ENCODE peak calls at places on chromosomes 1 and 21, in six cellular contexts. S, X, E, A, R and N are unnamed samples.

GRCh38 chr1:15426492-15427279 is 11.6 kb upstream of the CTRC start:
- DNase-seq in S (peak), X (peak), E (no peak), A (peak), R (no peak), N (no peak)

GRCh38 chr1:89259283-89259971 is 13.2 kb downstream of the GBP5 start:
- DNase-seq in S (no peak), X (no peak), E (peak), A (no peak), R (no peak), N (no peak)

GRCh38 chr1:187680823-187681222 is 852.1 kb downstream of the PLA2G4A start:
- DNase-seq in S (no peak), X (no peak), E (no peak), A (no peak), R (no peak), N (no peak)

GRCh38 chr1:173447224-173447623 is 29.9 kb upstream of the PRDX6 start:
- DNase-seq in S (no peak), X (no peak), E (no peak), A (no peak), R (no peak), N (no peak)

GRCh38 chr1:46026531-46026930 is 105.9 kb downstream of the PIK3R3 start:
- DNase-seq in S (no peak), X (no peak), E (no peak), A (no peak), R (no peak), N (no peak)

GRCh38 chr1:66478116-66478515 is 55.8 kb upstream of the SGIP1 start:
- DNase-seq in S (no peak), X (peak), E (no peak), A (no peak), R (no peak), N (peak)

GRCh38 chr1:19484793-19485361 is 462 bp downstream of the CAPZB start:
- DNase-seq in S (peak), X (peak), E (no peak), A (peak), R (no peak), N (peak)

GRCh38 chr1:184910596-184910995 is 63.7 kb downstream of the NIBAN1 start:
- DNase-seq in S (peak), X (no peak), E (no peak), A (peak), R (no peak), N (no peak)

GRCh38 chr1:74650561-74650960 is 23.0 kb downstream of the ERICH3 start:
- DNase-seq in S (no peak), X (no peak), E (no peak), A (no peak), R (no peak), N (peak)

GRCh38 chr1:161073474-161074121 is 3.9 kb upstream of the ARHGAP30 start:
- DNase-seq in S (no peak), X (no peak), E (no peak), A (peak), R (no peak), N (peak)

GRCh38 chr1:163826500-163826899 is 504.7 kb downstream of the NUF2 start:
- DNase-seq in S (no peak), X (no peak), E (no peak), A (no peak), R (peak), N (no peak)

GRCh38 chr1:200090252-200091159 is 63.0 kb downstream of the NR5A2 start:
- DNase-seq in S (no peak), X (peak), E (no peak), A (no peak), R (no peak), N (no peak)

GRCh38 chr21:29647353-29647781 is 292.4 kb downstream of the GRIK1 start:
- DNase-seq in S (no peak), X (no peak), E (no peak), A (peak), R (no peak), N (no peak)

GRCh38 chr1:8938232-8939117 is 7.2 kb upstream of the CA6 start:
- DNase-seq in S (no peak), X (no peak), E (no peak), A (no peak), R (no peak), N (no peak)
- H3K27ac ChIP-seq in S (no peak), X (no peak), E (no peak), A (peak), R (no peak), N (no peak)

GRCh38 chr1:9235123-9235513 is 544 bp downstream of the H6PD start:
- DNase-seq in S (peak), X (peak), E (no peak), A (no peak), R (no peak), N (peak)
- H3K27ac ChIP-seq in S (peak), X (peak), E (peak), A (peak), R (peak), N (peak)

GRCh38 chr1:30719406-30720270 is 3.7 kb downstream of the MATN1 start:
- DNase-seq in S (no peak), X (peak), E (no peak), A (no peak), R (no peak), N (no peak)

GRCh38 chr1:30720271-30721223 is 2.8 kb downstream of the MATN1 start:
- DNase-seq in S (no peak), X (no peak), E (no peak), A (no peak), R (no peak), N (no peak)

GRCh38 chr1:30718091-30718635 is 5.2 kb downstream of the MATN1 start:
- DNase-seq in S (peak), X (peak), E (peak), A (peak), R (peak), N (peak)

GRCh38 chr1:30716646-30717045 is 6.7 kb downstream of the MATN1 start:
- DNase-seq in S (no peak), X (no peak), E (no peak), A (no peak), R (no peak), N (no peak)

GRCh38 chr1:30718636-30719405 is 4.6 kb downstream of the MATN1 start:
- DNase-seq in S (peak), X (peak), E (peak), A (peak), R (peak), N (peak)
- H3K27ac ChIP-seq in S (peak), X (peak), E (peak), A (peak), R (peak), N (peak)

DNA sequence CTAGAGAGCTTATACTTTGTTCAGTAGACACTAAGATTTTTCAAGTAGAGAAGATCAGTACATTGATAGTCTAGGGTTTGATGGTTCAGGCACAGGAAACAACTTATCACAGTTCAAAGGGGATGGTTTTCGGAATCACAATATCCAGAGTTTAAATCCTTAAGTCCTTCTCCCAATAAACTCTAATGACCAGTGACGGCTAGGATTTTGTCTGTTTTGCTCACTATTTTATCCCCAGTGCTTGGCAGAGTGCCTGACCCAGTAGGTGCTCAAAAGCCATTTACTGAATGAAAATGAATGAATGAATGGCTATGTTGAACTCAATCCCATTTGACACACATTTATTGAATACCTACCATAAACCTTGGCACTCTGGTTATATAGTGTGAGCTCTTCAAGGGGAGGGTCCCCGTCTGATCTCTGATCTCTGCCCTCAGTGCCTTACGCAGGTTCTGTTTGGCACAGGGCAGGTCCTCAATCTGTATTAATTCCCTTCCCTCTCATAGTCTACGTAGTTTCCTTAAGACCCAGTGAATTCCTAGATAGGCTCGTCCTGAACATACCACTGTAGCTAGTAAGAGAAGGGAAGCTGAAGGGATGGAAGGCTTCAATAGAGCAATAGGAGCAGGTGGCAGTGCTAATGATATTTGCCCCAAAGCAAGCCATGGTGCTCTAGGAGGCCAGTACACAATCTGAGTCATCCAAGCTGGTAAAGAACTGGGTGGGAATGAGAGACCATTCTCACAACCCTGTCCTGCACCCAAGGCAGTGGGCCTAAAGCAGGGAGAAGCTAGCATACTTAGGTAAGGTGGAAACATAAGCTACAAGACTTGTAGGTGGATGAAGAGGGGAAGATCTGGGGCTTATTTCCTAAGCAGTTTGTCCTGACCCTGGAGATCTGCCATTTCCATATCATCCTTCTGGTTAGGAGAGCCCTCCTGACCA is 53.4 kb downstream of the DMAP1 start:
- DNase-seq in S (no peak), X (no peak), E (no peak), A (no peak), R (no peak), N (no peak)
- H3K27ac ChIP-seq in S (no peak), X (no peak), E (no peak), A (peak), R (no peak), N (no peak)

DNA sequence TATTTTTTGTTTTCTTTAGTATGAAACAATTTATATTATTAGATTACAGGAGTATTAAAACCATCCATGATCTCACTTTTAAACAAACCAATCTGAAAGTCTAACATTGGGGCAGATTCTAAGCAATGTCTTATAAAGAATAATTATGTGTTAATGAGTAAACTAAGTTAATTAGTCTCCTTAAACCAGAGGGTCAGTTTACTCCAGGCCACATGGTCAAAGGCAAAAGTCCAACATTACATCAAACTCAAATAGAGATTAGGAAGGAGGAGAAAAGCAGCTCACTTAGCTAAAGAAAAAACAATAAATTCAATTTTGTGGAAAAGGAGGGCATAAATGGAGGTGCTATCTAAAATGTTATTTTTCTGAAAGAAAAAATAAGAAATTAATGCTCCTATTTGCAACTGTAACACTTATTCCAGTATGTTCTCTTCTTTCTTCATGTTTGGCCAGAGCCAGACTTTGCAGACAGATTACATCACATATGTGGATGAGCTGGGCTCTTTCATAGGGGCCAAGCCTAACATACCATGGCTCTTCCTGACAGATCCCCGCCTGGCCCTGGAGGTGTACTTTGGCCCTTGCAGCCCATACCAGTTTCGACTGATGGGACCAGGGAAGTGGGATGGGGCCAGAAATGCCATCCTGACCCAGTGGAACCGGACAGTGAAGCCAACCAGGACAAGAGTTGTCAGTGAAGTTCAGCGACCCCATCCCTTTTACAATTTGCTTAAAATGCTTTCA is 24.3 kb upstream of the FMO2 start:
- DNase-seq in S (no peak), X (no peak), E (no peak), A (peak), R (no peak), N (no peak)
- H3K27ac ChIP-seq in S (no peak), X (no peak), E (no peak), A (peak), R (no peak), N (no peak)

GRCh38 chr1:4025752-4026151 is 125.7 kb upstream of the C1orf174 start:
- DNase-seq in S (no peak), X (no peak), E (no peak), A (no peak), R (no peak), N (no peak)

GRCh38 chr1:4027492-4028138 is 127.5 kb upstream of the C1orf174 start:
- DNase-seq in S (no peak), X (no peak), E (no peak), A (no peak), R (peak), N (no peak)

GRCh38 chr1:4029376-4029775 is 129.3 kb upstream of the C1orf174 start:
- DNase-seq in S (no peak), X (no peak), E (no peak), A (no peak), R (no peak), N (no peak)

GRCh38 chr1:4027008-4027407 is 126.9 kb upstream of the C1orf174 start:
- DNase-seq in S (no peak), X (no peak), E (no peak), A (no peak), R (no peak), N (no peak)

DNA sequence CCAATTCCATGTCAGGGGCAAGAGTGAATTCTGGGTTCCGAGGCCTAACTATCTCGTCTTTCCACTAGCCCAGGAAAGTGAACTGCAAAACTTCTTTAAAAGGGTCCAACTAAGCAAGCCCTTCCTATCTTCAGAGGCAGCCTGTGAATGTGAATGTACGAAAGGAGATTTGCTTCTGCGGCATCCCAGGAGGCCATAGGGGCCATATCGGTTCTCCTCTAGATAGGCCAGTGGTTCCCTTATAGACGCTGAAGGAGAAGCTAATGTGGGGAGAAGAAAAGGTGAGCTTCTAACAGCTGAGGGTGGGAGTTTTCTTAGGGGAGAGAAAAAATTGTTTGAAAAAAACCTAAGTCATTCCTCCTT is 128.0 kb upstream of the C1orf174 start:
- DNase-seq in S (no peak), X (no peak), E (no peak), A (no peak), R (no peak), N (no peak)
- H3K27ac ChIP-seq in S (no peak), X (no peak), E (no peak), A (no peak), R (no peak), N (no peak)

GRCh38 chr1:175191654-175192053 is 922 bp downstream of the KIAA0040 start:
- DNase-seq in S (peak), X (no peak), E (no peak), A (no peak), R (peak), N (no peak)
- H3K27ac ChIP-seq in S (peak), X (no peak), E (peak), A (peak), R (peak), N (peak)